ENCODE peak calls at places on chromosomes 12 and 14, in nine cellular contexts. U is stimulated activated CD4-positive, alpha-beta T cell treated with anti-CD3 and anti-CD28 coated beads, Interleukin-4, amount 100 ng/mL, for 4 hours; K is NCI-H1092; D is occipital lobe; W is ELR; Z is brain pericyte; G is anterior cingulate cortex; P is EH; L is GM13976. B is an unnamed sample.

GRCh38 chr12:105040476-105040875 is 43.8 kb downstream of the ALDH1L2 start:
- DNase-seq in U (no peak), K (no peak), D (no peak), W (no peak), Z (no peak), G (no peak), P (no peak), L (no peak), B (peak)

GRCh38 chr14:103880334-103880985 is 33.1 kb upstream of the PPP1R13B start:
- DNase-seq in U (no peak), K (peak), D (no peak), W (peak), Z (peak), G (peak), P (peak), L (no peak), B (no peak)

GRCh38 chr12:15118946-15119345 is 102.3 kb downstream of the RERG start:
- DNase-seq in U (no peak), K (no peak), D (no peak), W (no peak), Z (no peak), G (no peak), P (no peak), L (no peak), B (no peak)

GRCh38 chr14:39229601-39230110 is 4.1 kb upstream of the MIA2 start:
- DNase-seq in U (no peak), K (no peak), D (no peak), W (no peak), Z (no peak), G (no peak), P (no peak), L (no peak), B (no peak)

GRCh38 chr12:111643428-111643826 is 42.3 kb downstream of the BRAP start:
- DNase-seq in U (no peak), K (no peak), D (no peak), W (no peak), Z (no peak), G (no peak), P (peak), L (no peak), B (no peak)

GRCh38 chr12:65464930-65465329 is 186.4 kb downstream of the MSRB3 start:
- DNase-seq in U (no peak), K (no peak), D (no peak), W (peak), Z (peak), G (no peak), P (peak), L (no peak), B (no peak)

GRCh38 chr12:98939350-98939749 is 294.3 kb downstream of the APAF1 start:
- DNase-seq in U (no peak), K (no peak), D (no peak), W (peak), Z (no peak), G (no peak), P (peak), L (no peak), B (peak)

GRCh38 chr14:36667679-36668078 is 6.0 kb downstream of the PAX9 start:
- DNase-seq in U (no peak), K (no peak), D (no peak), W (no peak), Z (no peak), G (no peak), P (no peak), L (no peak), B (no peak)

GRCh38 chr14:64879635-64880381 is at the start of gene SPTB:
- DNase-seq in U (peak), K (peak), D (peak), W (no peak), Z (no peak), G (peak), P (peak), L (peak), B (no peak)

GRCh38 chr14:37047996-37048395 is 124.4 kb downstream of the SLC25A21 start:
- DNase-seq in U (no peak), K (no peak), D (no peak), W (no peak), Z (no peak), G (no peak), P (peak), L (no peak), B (no peak)

GRCh38 chr12:50070314-50071060 is 13.1 kb downstream of the ASIC1 start:
- DNase-seq in U (peak), K (peak), D (peak), W (peak), Z (peak), G (peak), P (peak), L (peak), B (peak)

GRCh38 chr12:40622246-40622838 is 69.9 kb upstream of the CNTN1 start:
- DNase-seq in U (peak), K (peak), D (peak), W (peak), Z (no peak), G (no peak), P (peak), L (peak), B (peak)

GRCh38 chr12:34384693-34385092 is 362.4 kb downstream of the ALG10 start:
- DNase-seq in U (no peak), K (no peak), D (no peak), W (no peak), Z (no peak), G (no peak), P (no peak), L (no peak), B (no peak)

GRCh38 chr14:65472189-65472588 is 59.7 kb downstream of the FUT8 start:
- DNase-seq in U (no peak), K (no peak), D (no peak), W (no peak), Z (no peak), G (no peak), P (no peak), L (no peak), B (no peak)

GRCh38 chr12:7188557-7189397 is 709 bp upstream of the PEX5 start:
- DNase-seq in U (peak), K (no peak), D (peak), W (peak), Z (no peak), G (peak), P (peak), L (peak), B (peak)

GRCh38 chr12:106131671-106132070 is 7.1 kb downstream of the NUAK1 start:
- DNase-seq in U (no peak), K (no peak), D (no peak), W (no peak), Z (no peak), G (no peak), P (peak), L (no peak), B (peak)

GRCh38 chr14:88729159-88729558 is 63.6 kb downstream of the EML5 start:
- DNase-seq in U (no peak), K (no peak), D (no peak), W (peak), Z (no peak), G (no peak), P (peak), L (no peak), B (no peak)

GRCh38 chr12:2669560-2669959 is 125.2 kb upstream of the FKBP4 start:
- DNase-seq in U (no peak), K (no peak), D (no peak), W (no peak), Z (no peak), G (no peak), P (no peak), L (no peak), B (no peak)

GRCh38 chr14:69087061-69087461 is 65.9 kb downstream of the DCAF5 start:
- DNase-seq in U (no peak), K (no peak), D (no peak), W (no peak), Z (no peak), G (no peak), P (peak), L (no peak), B (no peak)

GRCh38 chr14:31881531-31882310 is 195.4 kb upstream of the ARHGAP5 start:
- DNase-seq in U (no peak), K (no peak), D (no peak), W (peak), Z (no peak), G (no peak), P (peak), L (no peak), B (no peak)

GRCh38 chr12:96497800-96498199 is 8.4 kb downstream of the CFAP54 start:
- DNase-seq in U (no peak), K (no peak), D (no peak), W (no peak), Z (no peak), G (no peak), P (peak), L (no peak), B (no peak)

GRCh38 chr14:70425349-70425748 is 8.5 kb upstream of the SYNJ2BP start:
- DNase-seq in U (no peak), K (no peak), D (no peak), W (no peak), Z (no peak), G (no peak), P (no peak), L (no peak), B (no peak)

GRCh38 chr12:57620936-57621496 is 9.8 kb downstream of the ARHGEF25 start:
- DNase-seq in U (no peak), K (no peak), D (no peak), W (no peak), Z (no peak), G (no peak), P (peak), L (peak), B (no peak)